ENCODE peak calls at places on chromosomes 4 and X, in four cellular contexts. C, Y, D and I are unnamed samples.

GRCh38 chrX:44343412-44343942 is at the start of gene EFHC2:
- DNase-seq in C (peak; percentile 47), Y (no peak), D (peak; percentile 73), I (peak; percentile 6)

GRCh38 chr4:83889802-83890201 is 353.9 kb downstream of the GPAT3 start:
- DNase-seq in C (no peak), Y (no peak), D (no peak), I (peak; percentile 2)

GRCh38 chrX:96683997-96684338 is 674 bp upstream of the DIAPH2 start:
- DNase-seq in C (no peak), Y (peak; percentile 0), D (no peak), I (no peak)

GRCh38 chrX:40012039-40012799 is 85.5 kb downstream of the BCOR start:
- DNase-seq in C (no peak), Y (peak; percentile 63), D (no peak), I (no peak)

GRCh38 chr4:23382880-23383279 is 507.0 kb downstream of the PPARGC1A start:
- DNase-seq in C (no peak), Y (no peak), D (no peak), I (peak; percentile 21)

GRCh38 chr4:143357161-143357845 is 20.6 kb downstream of the GAB1 start:
- DNase-seq in C (no peak), Y (no peak), D (no peak), I (no peak)

GRCh38 chrX:15579778-15580747 is 20.7 kb downstream of the ACE2 start:
- DNase-seq in C (no peak), Y (no peak), D (peak; percentile 88), I (no peak)

GRCh38 chr4:10279261-10279660 is 162.7 kb upstream of the WDR1 start:
- DNase-seq in C (no peak), Y (no peak), D (no peak), I (no peak)

GRCh38 chr4:81912420-81912819 is 440.7 kb upstream of the RASGEF1B start:
- DNase-seq in C (no peak), Y (no peak), D (no peak), I (no peak)

GRCh38 chr4:8538703-8539567 is 41.3 kb upstream of the GPR78 start:
- DNase-seq in C (no peak), Y (peak; percentile 14), D (no peak), I (peak; percentile 62)

GRCh38 chrX:40202456-40202855 is 104.7 kb upstream of the BCOR start:
- DNase-seq in C (no peak), Y (no peak), D (no peak), I (no peak)

GRCh38 chrX:123339201-123339905 is 155.3 kb downstream of the GRIA3 start:
- DNase-seq in C (no peak), Y (no peak), D (no peak), I (peak; percentile 3)

GRCh38 chr4:13888112-13888511 is 260.6 kb upstream of the BOD1L1 start:
- DNase-seq in C (no peak), Y (no peak), D (no peak), I (no peak)

GRCh38 chr4:22090655-22091350 is 142.2 kb upstream of the KCNIP4 start:
- DNase-seq in C (no peak), Y (no peak), D (no peak), I (no peak)

GRCh38 chrX:40646489-40647306 is 663 bp downstream of the CXorf38 start:
- DNase-seq in C (peak; percentile 16), Y (no peak), D (peak; percentile 48), I (peak; percentile 18)

GRCh38 chr4:186068581-186069402 is at the start of gene TLR3:
- DNase-seq in C (no peak), Y (no peak), D (no peak), I (no peak)

GRCh38 chr4:87405421-87405820 is 14.4 kb upstream of the HSD17B11 start:
- DNase-seq in C (no peak), Y (no peak), D (no peak), I (no peak)
- TF ChIP-seq NR3C1 in C (no peak), Y (no peak), D (no peak), I (no peak)

GRCh38 chr4:95220205-95221175 is 328.3 kb downstream of the UNC5C start:
- DNase-seq in C (no peak), Y (peak; percentile 66), D (no peak), I (no peak)

GRCh38 chr4:95219109-95219508 is 329.7 kb downstream of the UNC5C start:
- DNase-seq in C (no peak), Y (no peak), D (no peak), I (no peak)

GRCh38 chr4:95224402-95224801 is 324.4 kb downstream of the UNC5C start:
- DNase-seq in C (no peak), Y (no peak), D (no peak), I (no peak)
- TF ChIP-seq NR3C1 in C (no peak), Y (no peak), D (no peak), I (no peak)

GRCh38 chrX:42755820-42756219 is 22.1 kb downstream of the PPP1R2C start:
- DNase-seq in C (no peak), Y (no peak), D (no peak), I (no peak)

GRCh38 chrX:42754582-42754981 is 23.4 kb downstream of the PPP1R2C start:
- DNase-seq in C (no peak), Y (no peak), D (no peak), I (no peak)

GRCh38 chrX:42751573-42751972 is 26.4 kb downstream of the PPP1R2C start:
- DNase-seq in C (no peak), Y (no peak), D (no peak), I (no peak)

GRCh38 chrX:42754129-42754528 is 23.8 kb downstream of the PPP1R2C start:
- DNase-seq in C (no peak), Y (no peak), D (no peak), I (no peak)

GRCh38 chrX:42752730-42753129 is 25.2 kb downstream of the PPP1R2C start:
- DNase-seq in C (no peak), Y (no peak), D (no peak), I (no peak)
- TF ChIP-seq NR3C1 in C (no peak), Y (no peak), D (no peak), I (no peak)

GRCh38 chr4:146450524-146450923 is 71.2 kb downstream of the SLC10A7 start:
- DNase-seq in C (no peak), Y (no peak), D (no peak), I (no peak)
- TF ChIP-seq NR3C1 in C (no peak), Y (no peak), D (no peak), I (no peak)

DNA sequence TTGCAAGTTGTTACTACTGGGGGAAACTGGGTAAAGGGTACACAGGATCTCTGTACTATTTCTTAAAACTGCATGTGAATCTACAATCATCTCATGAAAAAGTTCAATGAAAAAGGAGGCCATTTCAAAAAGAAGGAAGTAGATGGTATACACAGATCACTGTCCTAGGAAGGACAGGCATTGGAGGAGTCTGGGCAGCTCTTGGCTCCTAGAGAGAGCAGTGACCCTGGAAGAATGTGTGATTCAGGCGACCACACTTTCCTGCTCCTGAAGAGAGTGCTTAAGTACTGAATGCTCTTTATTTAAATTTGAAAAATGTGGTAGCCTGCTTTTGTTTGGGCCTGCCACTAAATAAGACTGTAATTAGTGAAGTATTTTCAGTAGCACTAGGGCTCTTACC is 318.1 kb upstream of the CASK start:
- DNase-seq in C (no peak), Y (no peak), D (no peak), I (no peak)
- TF ChIP-seq NR3C1 in C (no peak), Y (no peak), D (no peak), I (no peak)

DNA sequence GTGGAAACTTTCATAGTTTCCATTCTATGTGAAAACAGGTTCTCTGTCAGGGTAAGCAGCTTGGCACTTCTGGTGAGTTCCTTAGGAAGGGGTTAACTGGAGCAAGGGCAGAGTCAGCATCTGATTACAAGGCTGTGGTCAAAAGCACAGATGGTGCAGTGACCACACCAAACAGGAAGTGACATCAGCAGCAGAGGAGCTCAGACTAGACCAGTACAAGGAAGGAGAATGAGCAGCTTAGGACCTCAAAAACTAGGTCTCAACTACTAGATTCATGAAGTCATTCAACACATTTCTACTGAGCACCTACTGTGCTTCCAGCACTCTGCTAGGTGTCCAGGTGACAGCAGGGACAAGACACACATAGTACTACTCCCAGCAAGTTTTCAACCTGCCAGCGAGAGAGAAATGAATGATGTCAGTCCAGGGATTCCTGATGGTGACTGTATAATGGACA is 130.2 kb downstream of the AMELX start:
- DNase-seq in C (no peak), Y (no peak), D (peak; percentile 79), I (no peak)
- TF ChIP-seq NR3C1 in C (no peak), Y (no peak), D (no peak), I (no peak)

DNA sequence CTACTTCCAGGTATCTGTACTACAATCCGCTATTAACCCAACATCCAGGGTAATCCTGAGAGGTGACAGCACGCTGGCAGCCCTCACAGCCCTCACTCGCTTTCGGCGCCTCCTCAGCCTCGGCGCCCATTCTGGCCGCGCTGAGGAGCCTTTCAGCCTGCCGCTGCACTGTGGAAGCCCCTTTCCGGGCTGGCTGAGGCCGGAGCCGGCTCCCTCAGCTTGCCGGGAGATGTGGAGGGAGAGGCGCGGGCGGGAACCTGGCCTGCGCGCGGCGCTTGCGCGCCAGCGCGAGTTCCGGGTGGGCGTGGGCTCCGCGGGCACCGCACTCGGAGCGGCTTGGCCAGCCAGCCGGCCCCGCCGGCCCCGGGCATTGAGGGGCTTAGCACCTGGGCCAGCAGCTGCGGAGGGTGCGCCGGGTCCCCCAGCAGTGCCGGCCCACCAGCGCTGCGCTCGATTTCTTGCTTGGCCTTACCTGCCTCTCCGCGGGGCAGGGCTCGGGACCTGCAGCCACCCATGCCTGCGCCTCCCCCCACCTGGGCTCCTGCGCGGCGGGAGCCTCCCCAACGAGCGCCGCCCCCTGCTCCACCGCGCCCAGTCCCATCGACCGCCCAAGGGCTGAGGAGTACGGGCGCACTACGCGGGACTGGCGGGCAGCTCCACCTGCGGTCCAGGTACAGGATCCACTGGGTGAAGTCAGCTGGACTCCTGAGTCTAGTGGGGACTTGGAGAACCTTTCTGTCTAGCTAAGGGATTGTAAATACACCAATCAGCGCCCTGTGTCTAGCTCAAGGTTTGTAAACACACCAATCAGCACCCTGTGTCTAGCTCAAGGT is 87.3 kb downstream of the PRSS12 start:
- DNase-seq in C (peak; percentile 63), Y (peak; percentile 7), D (no peak), I (no peak)
- TF ChIP-seq NR3C1 in C (no peak), Y (no peak), D (no peak), I (no peak)

DNA sequence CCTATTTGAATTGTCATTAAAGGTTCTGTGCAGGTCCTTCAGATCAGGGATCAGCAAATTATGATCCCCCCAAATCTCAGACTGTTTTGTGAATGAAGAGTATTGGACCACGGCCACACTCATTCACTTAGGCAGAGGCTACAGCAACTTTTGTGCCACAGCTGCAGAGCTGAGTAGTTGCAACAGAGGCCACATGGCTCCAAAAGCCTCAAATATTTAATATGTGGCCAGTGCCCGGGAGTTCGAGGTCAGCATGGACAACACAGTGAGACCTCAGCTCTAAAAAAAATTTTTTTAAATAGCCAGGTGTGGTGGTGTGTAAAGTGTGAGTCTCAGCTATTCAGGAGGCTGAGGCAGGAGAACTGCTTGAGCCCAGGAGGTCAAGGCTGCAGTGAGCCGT is 100.7 kb downstream of the NSUN7 start:
- DNase-seq in C (no peak), Y (no peak), D (no peak), I (no peak)
- TF ChIP-seq NR3C1 in C (no peak), Y (no peak), D (no peak), I (no peak)

DNA sequence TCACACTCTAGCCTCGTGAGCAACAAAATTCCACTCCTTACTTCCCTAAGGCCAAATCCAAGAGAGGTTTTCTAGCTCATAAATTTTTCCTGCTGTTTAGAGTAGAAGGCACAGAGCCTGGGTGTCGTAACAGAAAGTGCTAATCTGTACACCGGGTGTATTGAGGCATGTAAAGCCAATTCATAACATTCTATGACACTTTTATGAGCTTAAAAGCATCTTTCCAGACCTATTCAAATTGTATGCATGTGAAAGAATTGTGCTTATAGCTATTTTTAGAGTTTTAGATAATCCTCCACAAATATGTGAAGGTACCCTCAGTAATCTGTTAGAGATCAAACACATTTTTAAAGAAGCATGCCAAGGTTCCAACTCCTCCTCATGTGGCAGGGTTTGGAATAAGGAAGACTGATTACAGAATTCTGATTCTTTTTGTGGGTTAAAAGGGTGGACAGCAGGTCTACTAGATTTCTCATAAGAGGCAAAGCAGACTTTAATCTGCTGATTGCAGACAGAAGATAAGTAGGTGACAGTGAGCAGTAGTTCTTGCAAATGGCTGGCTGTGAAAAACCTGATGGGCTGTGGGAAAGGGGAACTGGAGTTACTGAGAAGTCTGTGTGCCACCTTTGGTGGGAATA is 25.5 kb upstream of the LRCH2 start:
- DNase-seq in C (no peak), Y (no peak), D (peak; percentile 2), I (no peak)
- TF ChIP-seq NR3C1 in C (no peak), Y (no peak), D (no peak), I (no peak)